ENCODE peak calls at places on chromosomes 6 and 20, in nine cellular contexts. W is bronchial epithelial cell, E is Peyer's patch, R is fibroblast of pulmonary artery, T is OCI-LY7, N is astrocyte, M is cardiac fibroblast, F is psoas muscle, C is fibroblast of the aortic adventitia. L is an unnamed sample.

GRCh38 chr6:159169557-159170332 is 545 bp downstream of the FNDC1 start:
- DNase-seq in W (peak), E (no peak), R (peak), T (no peak), N (peak), M (peak), F (peak), C (peak), L (no peak)

GRCh38 chr20:62818592-62819493 is 2.0 kb downstream of the COL9A3 start:
- DNase-seq in W (peak), E (no peak), R (peak), T (no peak), N (no peak), M (peak), F (peak), C (peak), L (no peak)

GRCh38 chr20:1499528-1500420 is 8.6 kb upstream of the SIRPB2 start:
- DNase-seq in W (peak), E (no peak), R (no peak), T (no peak), N (no peak), M (no peak), F (no peak), C (no peak), L (no peak)

GRCh38 chr6:11675610-11676009 is 103.0 kb downstream of the ADTRP start:
- DNase-seq in W (peak), E (no peak), R (peak), T (no peak), N (no peak), M (peak), F (no peak), C (peak), L (no peak)

GRCh38 chr6:52409499-52409898 is 10.6 kb upstream of the EFHC1 start:
- DNase-seq in W (no peak), E (no peak), R (peak), T (no peak), N (no peak), M (peak), F (no peak), C (peak), L (no peak)

GRCh38 chr6:170032197-170032596 is 258.7 kb downstream of the DLL1 start:
- DNase-seq in W (no peak), E (peak), R (no peak), T (no peak), N (no peak), M (no peak), F (no peak), C (no peak), L (no peak)

GRCh38 chr20:20231528-20232298 is 136.2 kb upstream of the INSM1 start:
- DNase-seq in W (no peak), E (no peak), R (no peak), T (no peak), N (no peak), M (no peak), F (no peak), C (no peak), L (no peak)

GRCh38 chr6:120913519-120913918 is 420.8 kb downstream of the TBC1D32 start:
- DNase-seq in W (no peak), E (no peak), R (no peak), T (no peak), N (no peak), M (no peak), F (no peak), C (no peak), L (no peak)

GRCh38 chr6:36319436-36319762 is 17.3 kb downstream of the BNIP5 start:
- DNase-seq in W (no peak), E (peak), R (no peak), T (no peak), N (no peak), M (no peak), F (no peak), C (no peak), L (no peak)

GRCh38 chr6:144259988-144260387 is 25.1 kb upstream of the UTRN start:
- DNase-seq in W (no peak), E (no peak), R (peak), T (no peak), N (peak), M (peak), F (no peak), C (peak), L (no peak)

GRCh38 chr6:84017709-84018452 is 15.7 kb upstream of the MRAP2 start:
- DNase-seq in W (no peak), E (no peak), R (no peak), T (no peak), N (no peak), M (no peak), F (no peak), C (no peak), L (no peak)

GRCh38 chr6:83429269-83429668 is 1.6 kb downstream of the ME1 start:
- DNase-seq in W (no peak), E (no peak), R (no peak), T (no peak), N (no peak), M (no peak), F (no peak), C (no peak), L (no peak)

GRCh38 chr6:1311400-1312192 is at the start of gene FOXQ1:
- DNase-seq in W (peak), E (peak), R (no peak), T (no peak), N (no peak), M (peak), F (no peak), C (peak), L (no peak)

GRCh38 chr6:148682990-148683389 is 63.8 kb upstream of the UST start:
- DNase-seq in W (no peak), E (no peak), R (no peak), T (peak), N (no peak), M (no peak), F (no peak), C (no peak), L (no peak)

GRCh38 chr6:157392927-157393666 is 12.1 kb downstream of the ZDHHC14 start:
- DNase-seq in W (no peak), E (peak), R (no peak), T (no peak), N (peak), M (no peak), F (no peak), C (peak), L (no peak)

GRCh38 chr20:58746551-58747399 is 54.2 kb downstream of the NPEPL1 start:
- DNase-seq in W (no peak), E (no peak), R (peak), T (no peak), N (no peak), M (no peak), F (no peak), C (peak), L (no peak)

GRCh38 chr6:154872605-154873004 is 122.5 kb upstream of the TIAM2 start:
- DNase-seq in W (no peak), E (no peak), R (no peak), T (no peak), N (no peak), M (no peak), F (no peak), C (no peak), L (no peak)

GRCh38 chr6:25192562-25192961 is 86.6 kb upstream of the CARMIL1 start:
- DNase-seq in W (no peak), E (no peak), R (peak), T (no peak), N (no peak), M (no peak), F (no peak), C (peak), L (no peak)

GRCh38 chr6:11685411-11686093 is 93.1 kb downstream of the ADTRP start:
- DNase-seq in W (peak), E (no peak), R (peak), T (no peak), N (peak), M (peak), F (no peak), C (peak), L (peak)

GRCh38 chr20:19890358-19891117 is 126.6 kb upstream of the NAA20 start:
- DNase-seq in W (no peak), E (no peak), R (no peak), T (no peak), N (no peak), M (no peak), F (no peak), C (no peak), L (no peak)

GRCh38 chr20:19528286-19529030 is 229.6 kb upstream of the RIN2 start:
- DNase-seq in W (no peak), E (no peak), R (no peak), T (no peak), N (no peak), M (no peak), F (no peak), C (no peak), L (no peak)

GRCh38 chr6:37347177-37348145 is 6.3 kb upstream of the RNF8 start:
- DNase-seq in W (no peak), E (no peak), R (no peak), T (no peak), N (no peak), M (no peak), F (no peak), C (no peak), L (no peak)

DNA sequence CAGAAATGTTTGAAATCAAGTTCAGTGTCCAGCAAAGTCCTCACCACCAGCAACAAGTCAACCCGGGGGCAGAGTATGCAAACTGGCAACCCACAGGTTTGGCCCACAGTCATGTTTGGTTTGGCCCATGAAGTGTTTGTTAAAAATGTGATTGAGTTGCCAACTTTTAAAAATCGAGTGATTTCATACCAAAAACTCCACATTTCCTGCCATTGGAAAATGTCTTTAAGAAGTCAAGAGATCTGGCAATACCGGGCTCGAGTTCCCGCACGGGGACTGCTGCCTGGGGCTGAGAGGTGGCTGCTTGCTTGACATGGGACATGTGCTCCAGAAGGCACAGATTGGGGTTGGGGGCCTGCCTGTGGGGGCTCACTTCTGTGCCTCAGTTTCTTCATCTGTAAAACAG is 36.1 kb downstream of the PREX1 start:
- DNase-seq in W (no peak), E (no peak), R (peak), T (no peak), N (peak), M (peak), F (no peak), C (peak), L (no peak)
- H3K4me3 ChIP-seq in W (no peak), E (no peak), R (no peak), T (no peak), N (no peak), M (no peak), F (no peak), C (no peak), L (no peak)

GRCh38 chr6:33958208-33958862 is 154.5 kb upstream of the MLN start:
- DNase-seq in W (no peak), E (no peak), R (no peak), T (peak), N (no peak), M (peak), F (no peak), C (no peak), L (no peak)
- TF ChIP-seq CTCF in W (peak), E (peak), R (peak), T (peak), N (no peak), M (no peak), F (no peak), C (peak), L (no peak)

DNA sequence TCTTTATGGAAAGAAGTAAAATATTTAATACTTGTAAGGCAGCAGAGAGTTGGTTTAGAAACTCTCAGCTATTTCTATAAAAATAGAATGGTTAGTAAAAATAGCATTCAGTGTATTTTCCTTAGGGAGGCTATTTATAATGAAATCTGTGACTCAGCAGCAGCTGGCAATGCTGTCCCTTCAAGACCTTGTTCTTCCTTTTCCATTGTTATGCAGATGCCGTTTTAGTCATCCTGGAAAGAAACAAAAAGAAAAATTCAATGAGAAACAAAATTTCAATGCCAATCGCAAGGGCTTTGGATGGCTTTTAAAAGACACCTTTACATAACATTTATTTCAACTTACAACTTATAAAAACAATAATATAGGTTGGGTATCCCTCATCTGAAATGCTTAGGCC is 17.5 kb downstream of the MPC1 start:
- DNase-seq in W (peak), E (no peak), R (peak), T (no peak), N (peak), M (peak), F (no peak), C (peak), L (no peak)
- H3K4me3 ChIP-seq in W (no peak), E (no peak), R (no peak), T (no peak), N (peak), M (no peak), F (no peak), C (no peak), L (no peak)

DNA sequence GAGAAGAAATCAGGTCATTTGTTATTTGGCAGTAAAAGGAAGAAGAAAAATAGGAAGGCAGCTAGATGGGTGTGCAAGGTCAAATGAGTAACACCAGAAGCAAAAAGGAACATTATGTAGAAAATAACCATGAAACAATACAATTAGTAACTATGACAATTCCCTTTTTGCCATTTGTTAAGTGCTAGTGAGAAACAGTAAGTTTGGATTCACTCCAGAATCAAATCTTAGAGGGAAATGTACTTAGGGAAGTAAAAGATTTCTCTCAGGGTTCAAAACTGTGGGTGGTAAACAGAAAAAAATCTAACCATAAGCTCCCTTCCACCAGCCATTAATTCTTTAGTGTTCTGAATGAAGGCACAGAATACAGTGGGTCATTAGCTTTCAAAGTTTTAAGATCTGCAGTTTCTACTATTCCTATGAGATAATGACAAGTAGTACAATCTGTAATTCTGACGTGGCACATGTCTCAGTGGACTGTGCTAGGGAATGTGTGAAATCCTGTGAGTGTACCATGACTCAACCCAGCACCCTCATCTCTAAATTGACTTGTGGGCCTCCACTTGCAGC is 17.1 kb downstream of the REPS1 start:
- DNase-seq in W (peak), E (no peak), R (peak), T (no peak), N (peak), M (peak), F (no peak), C (peak), L (peak)
- TF ChIP-seq CTCF in W (no peak), E (no peak), R (no peak), T (no peak), N (no peak), M (no peak), F (no peak), C (no peak), L (no peak)

GRCh38 chr6:54878705-54879104 is 32.1 kb downstream of the FAM83B start:
- DNase-seq in W (no peak), E (no peak), R (no peak), T (no peak), N (no peak), M (peak), F (no peak), C (no peak), L (no peak)
- H3K4me3 ChIP-seq in W (no peak), E (no peak), R (no peak), T (no peak), N (no peak), M (no peak), F (no peak), C (no peak), L (no peak)

GRCh38 chr6:113969888-113970807 is 800 bp downstream of the HDAC2 start:
- DNase-seq in W (peak), E (peak), R (peak), T (peak), N (peak), M (peak), F (peak), C (peak), L (no peak)

GRCh38 chr6:113971786-113972185 is 838 bp upstream of the HDAC2 start:
- DNase-seq in W (peak), E (no peak), R (peak), T (peak), N (no peak), M (peak), F (no peak), C (peak), L (no peak)

GRCh38 chr6:113968472-113968871 is 2.5 kb downstream of the HDAC2 start:
- DNase-seq in W (no peak), E (no peak), R (no peak), T (no peak), N (no peak), M (no peak), F (no peak), C (no peak), L (no peak)

GRCh38 chr6:113967777-113968176 is 3.2 kb downstream of the HDAC2 start:
- DNase-seq in W (no peak), E (no peak), R (no peak), T (no peak), N (no peak), M (no peak), F (no peak), C (no peak), L (no peak)

DNA sequence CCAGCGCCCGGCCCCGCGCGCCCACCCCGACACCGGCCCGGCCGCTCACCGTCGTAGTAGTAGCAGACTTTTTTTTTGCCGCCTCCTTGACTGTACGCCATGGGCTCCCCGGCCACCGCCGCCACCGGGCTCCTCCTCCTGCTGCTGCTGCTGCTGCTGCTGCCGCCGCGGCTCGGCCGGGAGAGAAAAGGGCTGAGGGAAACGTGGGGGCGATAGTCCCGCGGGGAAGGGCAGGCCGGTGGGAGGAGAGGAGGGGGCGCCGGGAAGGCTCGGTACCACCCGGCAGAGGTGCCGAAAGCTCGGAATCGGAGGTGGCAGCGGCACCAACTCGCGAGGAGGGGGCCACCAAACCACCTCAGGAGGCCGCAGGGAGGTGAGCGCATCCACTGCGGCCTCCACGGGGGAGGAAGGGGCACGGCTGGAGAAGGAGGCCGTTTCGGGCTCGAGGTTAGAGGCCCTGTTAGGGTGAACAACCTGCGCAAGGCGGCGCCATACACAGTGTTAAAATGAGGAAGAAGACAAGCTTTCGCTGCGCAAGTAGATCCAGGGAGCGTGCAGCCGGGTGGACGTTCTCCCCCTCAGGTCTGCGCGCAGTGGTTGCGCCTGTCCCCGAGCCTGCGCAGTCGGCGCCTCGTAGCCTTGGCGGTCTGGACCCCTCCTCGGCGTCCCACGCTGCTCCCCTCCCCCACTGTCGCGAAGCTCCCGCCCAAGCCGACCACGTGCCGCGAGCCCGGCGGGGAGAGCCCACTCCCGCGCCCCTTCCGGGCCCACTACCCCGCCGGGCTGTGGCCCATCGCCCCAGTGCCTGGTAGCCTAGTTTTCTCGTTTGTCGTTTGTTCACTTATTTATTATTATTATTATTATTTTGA is at the start of gene HDAC2:
- DNase-seq in W (peak), E (peak), R (peak), T (peak), N (peak), M (peak), F (peak), C (peak), L (peak)
- TF ChIP-seq CTCF in W (no peak), E (no peak), R (no peak), T (peak), N (no peak), M (no peak), F (no peak), C (no peak), L (no peak)

GRCh38 chr20:56975838-56976237 is 290.6 kb downstream of the BMP7 start:
- DNase-seq in W (no peak), E (no peak), R (no peak), T (no peak), N (no peak), M (no peak), F (no peak), C (no peak), L (no peak)

GRCh38 chr20:56978475-56978874 is 288.0 kb downstream of the BMP7 start:
- DNase-seq in W (no peak), E (no peak), R (no peak), T (no peak), N (no peak), M (no peak), F (no peak), C (no peak), L (no peak)

GRCh38 chr20:56979125-56979524 is 287.3 kb downstream of the BMP7 start:
- DNase-seq in W (no peak), E (no peak), R (no peak), T (no peak), N (no peak), M (no peak), F (no peak), C (no peak), L (no peak)

DNA sequence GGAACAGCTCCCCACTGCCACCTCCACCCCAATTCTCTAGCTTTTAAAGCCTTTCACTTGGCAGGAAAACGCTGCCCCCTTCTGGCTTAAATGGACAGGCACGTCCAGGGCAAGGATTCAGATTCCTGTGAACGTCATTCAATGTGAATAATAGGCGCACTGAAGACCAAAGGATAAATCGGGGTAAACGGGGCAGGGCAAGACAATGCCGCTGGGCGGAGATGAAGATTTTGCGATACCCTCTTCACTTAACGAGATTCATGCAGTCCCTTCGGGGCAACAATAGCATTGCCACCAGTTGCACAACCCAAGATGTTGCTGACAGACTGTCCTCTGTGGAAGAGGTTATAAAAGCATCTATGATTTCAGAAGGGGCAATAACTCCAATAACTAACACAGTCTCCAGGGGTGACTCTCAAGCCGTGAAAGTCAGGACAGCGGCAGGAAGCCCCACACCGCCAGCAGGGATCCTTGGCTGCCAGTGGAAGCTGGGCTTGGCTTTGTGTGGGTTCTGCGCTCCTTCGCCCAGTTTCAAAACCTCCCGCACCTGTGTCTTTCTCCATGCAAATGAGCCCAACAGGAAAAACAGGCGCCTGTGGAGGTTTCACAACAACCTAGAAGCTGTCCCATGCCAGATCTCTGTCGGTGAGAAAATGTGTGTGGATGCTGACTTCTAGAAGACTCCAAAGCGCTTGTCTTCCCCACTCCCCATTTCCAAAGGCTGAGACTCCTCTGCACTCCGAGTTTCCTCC is 291.8 kb downstream of the BMP7 start:
- DNase-seq in W (peak), E (no peak), R (peak), T (peak), N (peak), M (peak), F (no peak), C (no peak), L (no peak)
- H3K4me3 ChIP-seq in W (no peak), E (no peak), R (no peak), T (peak), N (no peak), M (no peak), F (no peak), C (no peak), L (no peak)

L was measured in AG04450.